ENCODE peak calls at places on chromosomes 13 and 19, in nine cellular contexts. G is neural crest cell; O is Caco-2; H is Calu3; L is CD4-positive, alpha-beta T cell; R is kidney glomerular epithelial cell; E is C1 segment of cervical spinal cord; I is IMR-90; S is activated T-cell treated with anti-CD3 and anti-CD28 coated beads for 1 hour. Y is an unnamed sample.

GRCh38 chr13:19927117-19927734 is 31.3 kb upstream of the ZMYM2 start:
- DNase-seq in G (no peak), O (no peak), H (no peak), L (no peak), R (peak; percentile 19), E (no peak), I (peak; percentile 31), S (no peak), Y (peak; percentile 36)

GRCh38 chr13:44726214-44726613 is 150.1 kb upstream of the TSC22D1 start:
- DNase-seq in G (no peak), O (no peak), H (no peak), L (no peak), R (no peak), E (no peak), I (peak; percentile 90), S (no peak), Y (no peak)

GRCh38 chr13:40193290-40194203 is 472.9 kb downstream of the FOXO1 start:
- DNase-seq in G (no peak), O (no peak), H (no peak), L (no peak), R (no peak), E (peak; percentile 36), I (no peak), S (no peak), Y (no peak)

GRCh38 chr13:40503966-40504591 is 162.4 kb downstream of the FOXO1 start:
- DNase-seq in G (no peak), O (peak; percentile 80), H (no peak), L (no peak), R (peak; percentile 99), E (no peak), I (peak; percentile 25), S (no peak), Y (peak; percentile 99)

GRCh38 chr19:1243768-1244692 is 2.5 kb downstream of the ATP5F1D start:
- DNase-seq in G (peak; percentile 84), O (peak; percentile 74), H (peak; percentile 85), L (peak; percentile 82), R (peak; percentile 63), E (peak; percentile 69), I (peak; percentile 77), S (peak; percentile 86), Y (peak; percentile 83)

GRCh38 chr13:27789153-27789494 is 3.2 kb upstream of the GSX1 start:
- DNase-seq in G (no peak), O (no peak), H (no peak), L (no peak), R (no peak), E (no peak), I (no peak), S (no peak), Y (no peak)

GRCh38 chr13:114088863-114089262 is 43.6 kb downstream of the RASA3 start:
- DNase-seq in G (no peak), O (peak; percentile 21), H (no peak), L (no peak), R (no peak), E (no peak), I (no peak), S (no peak), Y (no peak)

GRCh38 chr13:27621116-27621365 is 651 bp upstream of the POLR1D start:
- DNase-seq in G (no peak), O (no peak), H (no peak), L (no peak), R (no peak), E (no peak), I (no peak), S (peak; percentile 29), Y (no peak)

GRCh38 chr19:11261431-11261901 is 858 bp downstream of the DOCK6 start:
- DNase-seq in G (no peak), O (no peak), H (no peak), L (no peak), R (no peak), E (no peak), I (no peak), S (no peak), Y (no peak)

GRCh38 chr19:15358918-15359317 is 20.7 kb downstream of the AKAP8 start:
- DNase-seq in G (no peak), O (no peak), H (no peak), L (no peak), R (no peak), E (no peak), I (peak; percentile 41), S (no peak), Y (no peak)

GRCh38 chr13:94324409-94325147 is 154.9 kb downstream of the DCT start:
- DNase-seq in G (no peak), O (no peak), H (no peak), L (no peak), R (no peak), E (no peak), I (no peak), S (no peak), Y (no peak)

GRCh38 chr19:29329460-29330134 is 116.6 kb upstream of the UQCRFS1 start:
- DNase-seq in G (peak; percentile 38), O (peak; percentile 53), H (no peak), L (no peak), R (no peak), E (no peak), I (no peak), S (no peak), Y (peak; percentile 11)

GRCh38 chr13:110592670-110593069 is 22.7 kb upstream of the NAXD start:
- DNase-seq in G (no peak), O (no peak), H (no peak), L (no peak), R (no peak), E (no peak), I (peak; percentile 81), S (no peak), Y (no peak)